ENCODE peak calls at places on chromosomes 1 and 21, in ten cellular contexts. B is transverse colon, C is HepG2, Q is stomach, K is K562, R is breast epithelium, L is suprapubic skin, Y is GM23338, Z is HL-60, X is sigmoid colon. W is an unnamed sample.

GRCh38 chr1:32770221-32770731 is 46.9 kb downstream of the YARS1 start:
- DNase-seq in B (no peak), C (no peak), Q (no peak), K (no peak), R (no peak), L (no peak), Y (no peak), Z (no peak), X (no peak), W (no peak)

GRCh38 chr1:14567056-14567455 is 31.4 kb upstream of the KAZN start:
- DNase-seq in B (no peak), C (no peak), Q (no peak), K (no peak), R (no peak), L (no peak), Y (peak; percentile 69), Z (no peak), X (no peak), W (no peak)

GRCh38 chr1:220368352-220369265 is 96.4 kb upstream of the RAB3GAP2 start:
- DNase-seq in B (no peak), C (no peak), Q (no peak), K (no peak), R (no peak), L (no peak), Y (peak; percentile 60), Z (no peak), X (no peak), W (no peak)

GRCh38 chr1:30452170-30452569 is 271.2 kb downstream of the MATN1 start:
- DNase-seq in B (no peak), C (no peak), Q (no peak), K (no peak), R (no peak), L (no peak), Y (no peak), Z (no peak), X (no peak), W (no peak)

GRCh38 chr1:227948493-227949260 is 945 bp upstream of the WNT9A start:
- DNase-seq in B (no peak), C (no peak), Q (peak; percentile 21), K (peak; percentile 17), R (peak; percentile 31), L (peak; percentile 72), Y (peak; percentile 34), Z (no peak), X (peak; percentile 66), W (no peak)

GRCh38 chr1:178539291-178539690 is 26.4 kb downstream of the TEX35 start:
- DNase-seq in B (no peak), C (no peak), Q (no peak), K (no peak), R (no peak), L (no peak), Y (no peak), Z (no peak), X (peak; percentile 56), W (no peak)

GRCh38 chr1:30379684-30380624 is 343.4 kb downstream of the MATN1 start:
- DNase-seq in B (peak; percentile 41), C (peak; percentile 49), Q (peak; percentile 44), K (peak; percentile 82), R (peak; percentile 53), L (peak; percentile 70), Y (peak; percentile 92), Z (peak; percentile 68), X (peak; percentile 68), W (peak; percentile 64)

GRCh38 chr1:19533626-19534025 is 48.3 kb upstream of the CAPZB start:
- DNase-seq in B (peak; percentile 13), C (no peak), Q (no peak), K (no peak), R (no peak), L (no peak), Y (no peak), Z (peak; percentile 18), X (no peak), W (no peak)

GRCh38 chr21:35602811-35603210 is 457.5 kb downstream of the SETD4 start:
- DNase-seq in B (no peak), C (no peak), Q (no peak), K (no peak), R (no peak), L (no peak), Y (no peak), Z (peak; percentile 28), X (no peak), W (no peak)

GRCh38 chr1:174965006-174965971 is 34.5 kb upstream of the CACYBP start:
- DNase-seq in B (peak; percentile 48), C (no peak), Q (peak; percentile 32), K (no peak), R (no peak), L (no peak), Y (no peak), Z (peak; percentile 65), X (no peak), W (no peak)

GRCh38 chr1:77961392-77961791 is 17.5 kb downstream of the FUBP1 start:
- DNase-seq in B (no peak), C (no peak), Q (no peak), K (no peak), R (no peak), L (no peak), Y (no peak), Z (no peak), X (no peak), W (no peak)

DNA sequence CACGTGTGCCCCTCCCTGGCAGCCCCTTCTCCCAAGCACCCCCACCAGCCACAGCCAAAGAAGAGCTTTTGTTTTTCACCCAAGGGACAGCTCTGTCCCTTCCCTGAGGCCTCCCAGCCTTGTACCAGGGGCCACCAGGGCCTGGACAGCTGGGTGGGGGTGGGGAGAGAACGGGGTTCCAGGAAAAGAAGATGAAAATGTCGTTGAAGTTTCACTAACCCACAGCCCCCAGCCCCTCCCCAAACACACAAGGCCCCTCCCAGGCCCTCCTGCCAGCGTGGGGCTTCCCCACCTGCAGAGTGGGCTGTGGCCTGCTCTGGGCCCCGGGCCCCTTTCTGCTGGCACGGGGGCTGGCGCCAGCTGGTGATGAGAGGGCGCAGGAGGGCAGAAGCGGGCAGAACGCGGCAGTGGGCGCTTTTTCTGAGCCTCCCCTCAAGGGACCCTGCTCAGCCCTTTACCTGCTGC is 5.5 kb upstream of the ANKRD65 start:
- DNase-seq in B (no peak), C (no peak), Q (no peak), K (no peak), R (no peak), L (no peak), Y (no peak), Z (no peak), X (no peak), W (no peak)
- TF ChIP-seq POLR2AphosphoS5 in B (no peak), C (no peak), Q (no peak), K (no peak), R (no peak), L (no peak), Y (no peak), Z (no peak), X (no peak), W (no peak)

GRCh38 chr1:159835862-159836518 is 9.3 kb downstream of the SLAMF8 start:
- DNase-seq in B (no peak), C (no peak), Q (no peak), K (no peak), R (no peak), L (no peak), Y (peak; percentile 16), Z (no peak), X (no peak), W (no peak)
- TF ChIP-seq CTCF in B (no peak), C (no peak), Q (no peak), K (peak; percentile 48), R (no peak), L (no peak), Y (peak; percentile 46), Z (no peak), X (no peak), W (no peak)

GRCh38 chr1:159960721-159961381 is 6.8 kb upstream of the SLAMF9 start:
- DNase-seq in B (peak; percentile 89), C (no peak), Q (peak; percentile 72), K (no peak), R (no peak), L (peak; percentile 86), Y (no peak), Z (no peak), X (peak; percentile 81), W (peak; percentile 30)
- TF ChIP-seq POLR2AphosphoS5 in B (peak; percentile 51), C (no peak), Q (no peak), K (no peak), R (no peak), L (peak; percentile 30), Y (no peak), Z (no peak), X (peak; percentile 9), W (peak; percentile 56)

DNA sequence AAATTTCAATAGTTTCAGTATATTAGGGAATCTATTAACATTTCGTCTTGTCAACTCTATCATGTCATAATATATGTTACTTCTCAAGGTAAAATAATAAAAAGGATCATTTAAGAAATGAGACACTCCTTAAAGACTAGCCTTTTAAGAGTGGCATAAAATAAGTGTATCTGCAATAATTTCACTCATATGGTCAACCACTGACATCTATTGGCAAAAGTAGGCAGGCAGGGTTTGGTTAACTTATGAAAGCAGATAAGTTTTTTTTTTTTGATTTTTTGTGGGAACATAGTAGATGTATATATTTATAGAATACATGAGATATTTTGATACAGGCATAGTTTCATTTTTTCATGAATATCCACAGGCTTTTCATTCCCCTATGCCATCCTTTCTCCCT is 5.5 kb upstream of the RGS21 start:
- DNase-seq in B (no peak), C (peak; percentile 6), Q (no peak), K (no peak), R (no peak), L (no peak), Y (peak; percentile 5), Z (peak; percentile 23), X (no peak), W (no peak)
- TF ChIP-seq CTCF in B (no peak), C (peak; percentile 15), Q (no peak), K (no peak), R (no peak), L (no peak), Y (peak; percentile 53), Z (peak; percentile 37), X (peak; percentile 51), W (no peak)

GRCh38 chr1:69707103-69707502 is 139.4 kb downstream of the LRRC7 start:
- DNase-seq in B (no peak), C (no peak), Q (no peak), K (no peak), R (no peak), L (no peak), Y (no peak), Z (no peak), X (no peak), W (no peak)

GRCh38 chr1:69702085-69702484 is 134.4 kb downstream of the LRRC7 start:
- DNase-seq in B (no peak), C (no peak), Q (no peak), K (no peak), R (no peak), L (no peak), Y (no peak), Z (no peak), X (no peak), W (no peak)

GRCh38 chr1:69711159-69711930 is 143.6 kb downstream of the LRRC7 start:
- DNase-seq in B (no peak), C (no peak), Q (no peak), K (no peak), R (no peak), L (no peak), Y (no peak), Z (no peak), X (no peak), W (no peak)

GRCh38 chr1:69710484-69710883 is 142.8 kb downstream of the LRRC7 start:
- DNase-seq in B (no peak), C (no peak), Q (no peak), K (no peak), R (no peak), L (no peak), Y (no peak), Z (no peak), X (no peak), W (no peak)

GRCh38 chr1:69706473-69706872 is 138.8 kb downstream of the LRRC7 start:
- DNase-seq in B (no peak), C (no peak), Q (no peak), K (no peak), R (no peak), L (no peak), Y (no peak), Z (no peak), X (no peak), W (no peak)
- TF ChIP-seq POLR2AphosphoS5 in B (no peak), C (no peak), Q (no peak), K (no peak), R (no peak), L (no peak), Y (no peak), Z (no peak), X (no peak), W (no peak)